ENCODE peak calls at places on chromosomes 5 and 9, in four cellular contexts. T is iris pigment epithelial cell, O is fibroblast of the aortic adventitia, Z is adrenal gland. W is an unnamed sample.
A peak's percentile ranks its signal among the peaks of the same experiment; 100 is the strongest.

GRCh38 chr5:78501411-78502338 is 141.3 kb downstream of the SCAMP1 start:
- DNase-seq in T (no peak), O (peak; percentile 64), Z (peak; percentile 16), W (no peak)

GRCh38 chr9:123724211-123724831 is 205.6 kb downstream of the DENND1A start:
- DNase-seq in O (peak; percentile 55), T (peak; percentile 74), Z (peak; percentile 41), W (peak; percentile 17)

GRCh38 chr9:107410045-107410819 is 79.3 kb downstream of the KLF4 start:
- DNase-seq in Z (no peak), T (no peak), O (no peak), W (no peak)

GRCh38 chr5:67208403-67208802 is 11.8 kb upstream of the CD180 start:
- DNase-seq in T (no peak), Z (no peak), O (no peak), W (no peak)

GRCh38 chr5:104606258-104606829 is 1043.8 kb upstream of the NUDT12 start:
- DNase-seq in Z (no peak), T (no peak), O (no peak), W (no peak)

GRCh38 chr5:119031905-119032304 is 39.0 kb upstream of the DMXL1 start:
- DNase-seq in T (no peak), O (no peak), Z (peak; percentile 34), W (no peak)

GRCh38 chr5:86143837-86144236 is 473.9 kb upstream of the COX7C start:
- DNase-seq in O (no peak), T (no peak), Z (no peak), W (no peak)

GRCh38 chr5:170252710-170253350 is 20.0 kb downstream of the C5orf58 start:
- DNase-seq in O (no peak), Z (no peak), T (no peak), W (no peak)

GRCh38 chr9:105150991-105151685 is 93.3 kb upstream of the SLC44A1 start:
- DNase-seq in O (no peak), Z (no peak), T (peak; percentile 75), W (no peak)

GRCh38 chr5:669842-670395 is 23.2 kb downstream of the TPPP start:
- DNase-seq in Z (no peak), T (no peak), O (no peak), W (no peak)

GRCh38 chr9:127934248-127934647 is 3.4 kb downstream of the DPM2 start:
- DNase-seq in O (no peak), T (no peak), Z (no peak), W (no peak)

GRCh38 chr9:79611091-79611614 is 39.4 kb downstream of the TLE4 start:
- DNase-seq in Z (no peak), T (peak; percentile 93), O (peak; percentile 39), W (no peak)

GRCh38 chr9:32844259-32844658 is 60.9 kb downstream of the TMEM215 start:
- DNase-seq in T (no peak), Z (no peak), O (no peak), W (no peak)

GRCh38 chr9:86406366-86406765 is 52.2 kb upstream of the TUT7 start:
- DNase-seq in O (peak; percentile 74), Z (peak; percentile 44), T (peak; percentile 80), W (no peak)

GRCh38 chr9:127558581-127559246 is 53.4 kb upstream of the STXBP1 start:
- DNase-seq in O (no peak), Z (no peak), T (no peak), W (no peak)

GRCh38 chr5:80181618-80182211 is 74.1 kb downstream of the SERINC5 start:
- DNase-seq in O (peak; percentile 45), T (peak; percentile 24), Z (peak; percentile 78), W (peak; percentile 90)

GRCh38 chr9:3337515-3337914 is 188.3 kb downstream of the RFX3 start:
- DNase-seq in T (peak; percentile 85), O (peak; percentile 69), Z (peak; percentile 28), W (no peak)

GRCh38 chr9:135992486-135993408 is 31.6 kb upstream of the UBAC1 start:
- DNase-seq in O (peak; percentile 76), T (peak; percentile 89), Z (peak; percentile 89), W (peak; percentile 54)

GRCh38 chr9:23825700-23826099 is 340 bp downstream of the ELAVL2 start:
- DNase-seq in T (no peak), Z (no peak), O (peak; percentile 4), W (no peak)

GRCh38 chr9:69351227-69351626 is 26.2 kb downstream of the ENTREP1 start:
- DNase-seq in O (no peak), T (no peak), Z (no peak), W (no peak)

GRCh38 chr5:59756373-59757035 is 137.0 kb downstream of the PDE4D start:
- DNase-seq in T (no peak), Z (no peak), O (no peak), W (no peak)

GRCh38 chr5:158026248-158027031 is 167.5 kb upstream of the CLINT1 start:
- DNase-seq in O (peak; percentile 70), T (no peak), Z (peak; percentile 63), W (no peak)

GRCh38 chr9:13758876-13759275 is 479.4 kb upstream of the MPDZ start:
- DNase-seq in Z (no peak), T (no peak), O (no peak), W (no peak)

GRCh38 chr5:159316519-159317383 is 13.5 kb downstream of the IL12B start:
- DNase-seq in T (peak; percentile 80), O (peak; percentile 73), Z (peak; percentile 41), W (peak; percentile 35)

GRCh38 chr5:132561601-132562000 is 4.8 kb downstream of the RAD50 start:
- DNase-seq in T (peak; percentile 13), O (no peak), Z (no peak), W (no peak)

GRCh38 chr5:40333459-40334241 is 346.1 kb upstream of the PTGER4 start:
- DNase-seq in Z (no peak), T (peak; percentile 79), O (peak; percentile 56), W (no peak)

GRCh38 chr5:150642567-150642927 is 2.1 kb downstream of the SYNPO start:
- DNase-seq in O (peak; percentile 92), Z (peak; percentile 93), T (peak; percentile 86), W (peak; percentile 86)

GRCh38 chr5:32507738-32508434 is 63.3 kb upstream of the ZFR start:
- DNase-seq in T (peak; percentile 67), Z (no peak), O (peak; percentile 95), W (no peak)

GRCh38 chr9:122865300-122865699 is 36.9 kb upstream of the PDCL start:
- DNase-seq in T (no peak), Z (no peak), O (no peak), W (no peak)

GRCh38 chr9:130918870-130919558 is 20.0 kb downstream of the FIBCD1 start:
- DNase-seq in O (no peak), T (no peak), Z (no peak), W (no peak)

GRCh38 chr5:135030691-135031145 is 3.3 kb downstream of the PITX1 start:
- DNase-seq in O (no peak), T (peak; percentile 76), Z (no peak), W (no peak)

GRCh38 chr9:82729991-82730390 is 333.0 kb downstream of the RASEF start:
- DNase-seq in Z (no peak), O (no peak), T (no peak), W (no peak)

GRCh38 chr9:125233678-125234077 is 7.5 kb downstream of the HSPA5 start:
- DNase-seq in T (peak; percentile 99), O (peak; percentile 98), Z (peak; percentile 34), W (no peak)

GRCh38 chr9:84310903-84311302 is 29.7 kb downstream of the SLC28A3 start:
- DNase-seq in T (no peak), Z (no peak), O (no peak), W (no peak)

GRCh38 chr9:107905313-107906027 is 415.9 kb upstream of the KLF4 start:
- DNase-seq in Z (peak; percentile 27), T (no peak), O (peak; percentile 45), W (no peak)

W was measured in body of pancreas.